ENCODE peak calls at places on chromosome X, in five cellular contexts. N is IMR-90, X is tibial nerve, C is body of pancreas, G is lower lobe of right lung. K is an unnamed sample. For H3K9me3, the result is how much of the 10 kb centered on the place peaks cover.

GRCh38 chrX:41877167-41877566 is 46.2 kb downstream of the CASK start:
- DNase-seq in X (no peak), C (no peak), G (no peak), N (no peak), K (no peak)

GRCh38 chrX:32825009-32825408 is 386.3 kb downstream of the DMD start:
- DNase-seq in X (no peak), G (no peak), C (no peak), N (no peak), K (no peak)

GRCh38 chrX:24282381-24283121 is 31.3 kb downstream of the SUPT20HL2 start:
- DNase-seq in G (no peak), C (peak), X (no peak), N (peak), K (peak)

GRCh38 chrX:40468033-40468979 is 112.5 kb upstream of the ATP6AP2 start:
- DNase-seq in C (peak), G (peak), N (peak), X (peak), K (peak)

GRCh38 chrX:49064303-49064702 is 5.5 kb downstream of the CCDC120 start:
- DNase-seq in C (no peak), N (no peak), G (no peak), X (no peak), K (no peak)

GRCh38 chrX:54979432-54979831 is 14.6 kb downstream of the PFKFB1 start:
- DNase-seq in C (no peak), X (no peak), N (no peak), G (no peak), K (no peak)

GRCh38 chrX:47644557-47645091 is 5.7 kb downstream of the ELK1 start:
- DNase-seq in N (peak), X (no peak), C (no peak), G (no peak), K (peak)

GRCh38 chrX:115642895-115643530 is 82.0 kb downstream of the PLS3 start:
- DNase-seq in N (peak), X (peak), G (no peak), C (peak), K (peak)

GRCh38 chrX:107730991-107731766 is 44.4 kb downstream of the TSC22D3 start:
- DNase-seq in X (no peak), N (peak), G (no peak), C (no peak), K (no peak)

GRCh38 chrX:37672563-37672962 is 13.0 kb upstream of the XK start:
- DNase-seq in C (no peak), X (no peak), N (no peak), G (no peak), K (no peak)

GRCh38 chrX:716136-716535 is 85.5 kb downstream of the SHOX start:
- DNase-seq in N (no peak), G (no peak), X (no peak), C (no peak), K (no peak)

GRCh38 chrX:94123062-94123461 is 449.1 kb downstream of the FAM133A start:
- DNase-seq in N (no peak), C (no peak), X (no peak), G (no peak), K (no peak)

GRCh38 chrX:8743126-8743732 is 11.3 kb upstream of the ANOS1 start:
- DNase-seq in X (peak), N (peak), C (peak), G (peak), K (peak)

GRCh38 chrX:57573754-57574153 is 18.1 kb upstream of the ZXDB start:
- DNase-seq in N (peak), C (peak), G (no peak), X (no peak), K (peak)

GRCh38 chrX:119118780-119119395 is 8.7 kb downstream of the KIAA1210 start:
- DNase-seq in N (peak), X (peak), G (peak), C (peak), K (peak)

GRCh38 chrX:49912086-49912485 is 10.3 kb upstream of the CLCN5 start:
- DNase-seq in G (no peak), C (no peak), X (no peak), N (no peak), K (no peak)

GRCh38 chrX:118824173-118824782 is 654 bp downstream of the ZCCHC12 start:
- DNase-seq in N (no peak), C (no peak), X (no peak), G (no peak), K (peak)

GRCh38 chrX:35847736-35848135 is 49.6 kb downstream of the MAGEB16 start:
- DNase-seq in N (no peak), X (no peak), G (no peak), C (no peak), K (no peak)
- H3K27ac ChIP-seq in N (no peak), X (no peak), G (no peak), C (no peak), K (no peak)

GRCh38 chrX:152843852-152844251 is 13.0 kb downstream of the NSDHL start:
- DNase-seq in G (no peak), C (no peak), N (no peak), X (no peak), K (no peak)

GRCh38 chrX:152844256-152844655 is 13.4 kb downstream of the NSDHL start:
- DNase-seq in X (no peak), C (no peak), G (no peak), N (no peak), K (no peak)

GRCh38 chrX:152845618-152846240 is 14.9 kb downstream of the NSDHL start:
- DNase-seq in X (no peak), C (no peak), G (no peak), N (no peak), K (no peak)

GRCh38 chrX:152850465-152850864 is 19.6 kb downstream of the NSDHL start:
- DNase-seq in C (no peak), N (no peak), G (no peak), X (no peak), K (no peak)

GRCh38 chrX:152847281-152847680 is 16.4 kb downstream of the NSDHL start:
- DNase-seq in C (no peak), N (no peak), G (no peak), X (no peak), K (no peak)
- H3K9me3 ChIP-seq in C (under half), N (under half), G (under half), X (under half), K (under half)

GRCh38 chrX:9880912-9881311 is 86.2 kb upstream of the CLDN34 start:
- DNase-seq in X (no peak), G (no peak), N (no peak), C (no peak), K (no peak)

GRCh38 chrX:9882669-9883446 is 84.3 kb upstream of the CLDN34 start:
- DNase-seq in N (peak), X (no peak), C (no peak), G (no peak), K (no peak)

GRCh38 chrX:9885150-9885549 is 82.0 kb upstream of the CLDN34 start:
- DNase-seq in G (peak), C (peak), N (peak), X (no peak), K (peak)

GRCh38 chrX:9880237-9880636 is 86.9 kb upstream of the CLDN34 start:
- DNase-seq in G (no peak), X (no peak), N (no peak), C (no peak), K (no peak)

DNA sequence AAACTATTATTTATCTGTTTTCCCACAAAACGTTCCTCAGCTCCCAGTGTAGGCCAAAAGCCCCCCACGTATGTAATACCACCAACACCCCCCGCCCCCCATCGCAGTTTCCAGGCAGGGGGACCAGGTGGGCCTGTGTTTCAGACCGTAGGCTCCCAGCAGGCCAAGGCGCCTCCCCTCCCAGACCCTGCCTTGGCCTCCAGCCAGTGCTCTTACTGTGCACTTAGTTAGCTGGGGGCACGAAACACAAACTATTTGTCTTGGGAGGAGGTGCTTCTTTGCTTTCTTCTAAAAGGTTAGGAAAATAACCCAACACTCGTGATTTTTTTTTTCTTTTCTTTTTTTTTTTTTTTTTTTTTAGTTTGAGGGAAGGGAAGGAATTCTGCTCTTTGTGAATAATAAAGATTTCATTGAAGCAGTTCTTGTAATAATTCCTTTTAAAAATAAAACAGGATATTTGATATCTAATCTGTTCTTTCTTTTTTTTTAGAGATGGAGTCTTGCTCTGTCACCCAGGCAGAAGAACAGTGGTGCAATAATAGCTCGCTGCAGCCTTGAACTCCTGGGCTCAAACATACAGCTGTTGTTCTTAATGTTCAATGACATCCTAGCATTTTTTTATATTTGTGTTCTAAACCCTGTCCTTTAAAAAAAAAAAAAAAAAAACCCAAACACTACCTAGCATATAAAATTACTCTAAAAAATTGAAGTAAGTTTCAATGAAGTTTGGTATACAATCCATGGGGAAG is 83.0 kb upstream of the CLDN34 start:
- DNase-seq in C (no peak), G (no peak), N (no peak), X (no peak), K (no peak)
- TF ChIP-seq CTCF in C (no peak), G (no peak), N (no peak), X (no peak), K (no peak)

DNA sequence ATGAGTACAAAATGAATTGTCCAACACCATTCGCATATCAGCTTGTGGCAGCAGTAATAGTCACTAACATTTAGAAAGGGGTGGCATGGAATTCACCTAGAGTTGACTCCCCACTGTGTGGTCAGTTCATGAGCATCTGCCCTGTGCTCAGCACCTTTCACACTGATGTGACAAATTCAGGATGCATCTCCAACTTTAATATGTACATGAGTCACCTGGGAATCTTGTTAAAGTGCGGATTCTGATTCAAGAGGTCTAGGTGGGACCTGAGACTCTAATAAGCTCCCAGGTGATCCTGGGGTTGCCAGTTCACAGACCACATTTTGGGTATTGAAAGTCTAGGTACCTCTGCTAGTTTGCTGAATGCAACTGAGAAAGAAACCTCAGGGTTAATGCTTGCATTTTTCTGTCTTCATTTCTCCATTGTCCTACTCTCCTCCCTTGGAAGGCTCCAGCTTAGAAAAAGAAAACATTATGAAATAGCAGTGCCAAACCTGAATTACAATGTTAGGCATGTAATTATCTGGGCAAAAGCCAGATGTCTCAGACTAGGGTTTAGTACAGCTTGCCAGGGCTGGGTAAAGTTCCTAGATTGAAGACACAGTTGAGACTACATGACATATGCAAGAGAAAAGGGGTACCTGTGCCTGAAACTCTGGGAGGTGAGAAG is 32.7 kb downstream of the TMSB4X start:
- DNase-seq in C (peak), G (no peak), X (no peak), N (peak), K (no peak)
- H3K27ac ChIP-seq in C (peak), G (no peak), X (no peak), N (peak), K (no peak)

GRCh38 chrX:3141031-3141430 is 99.8 kb downstream of the ARSF start:
- DNase-seq in N (peak), C (no peak), G (no peak), X (no peak), K (no peak)
- H3K9me3 ChIP-seq in N (under half), C (under half), G (under half), X (under half), K (under half)

GRCh38 chrX:105975382-105975781 is 63.1 kb downstream of the SERPINA7 start:
- DNase-seq in X (no peak), C (no peak), N (peak), G (no peak), K (no peak)
- TF ChIP-seq CTCF in X (no peak), C (peak), N (no peak), G (no peak), K (peak)

GRCh38 chrX:71669492-71669891 is 2.1 kb downstream of the LOC101059915 start:
- DNase-seq in X (no peak), C (no peak), N (no peak), G (no peak), K (no peak)
- H3K27ac ChIP-seq in X (no peak), C (no peak), N (no peak), G (no peak), K (no peak)

GRCh38 chrX:66019310-66019652 is 20.6 kb downstream of the VSIG4 start:
- DNase-seq in G (no peak), N (no peak), X (no peak), C (no peak), K (no peak)
- H3K9me3 ChIP-seq in G (under half), N (under half), X (under half), C (under half), K (under half)